ENCODE peak calls at places on chromosomes 12 and 14, in nine cellular contexts. W is CD4-positive, alpha-beta T cell; S is A673; Y is CD4-positive, CD25-positive, alpha-beta regulatory T cell; J is stimulated activated CD4-positive, alpha-beta T cell treated with anti-CD3 and anti-CD28 coated beads, Interleukin-2, amount 100 ng/mL, for 48 hours; G is ELR; C is iPS DF 6.9; L is left cardiac atrium; E is NB4. O is an unnamed sample.

GRCh38 chr12:110451263-110451662 is 1.1 kb upstream of the ARPC3 start:
- DNase-seq in W (no peak), S (no peak), Y (no peak), J (no peak), G (no peak), C (no peak), L (no peak), E (no peak), O (no peak)

GRCh38 chr12:22276313-22276712 is 58.2 kb downstream of the ST8SIA1 start:
- DNase-seq in W (no peak), S (no peak), Y (no peak), J (no peak), G (no peak), C (no peak), L (no peak), E (no peak), O (peak; percentile 31)

GRCh38 chr12:132162508-132163031 is 18.3 kb downstream of the NOC4L start:
- DNase-seq in W (no peak), S (no peak), Y (no peak), J (no peak), G (peak; percentile 62), C (no peak), L (peak; percentile 34), E (peak; percentile 85), O (no peak)

GRCh38 chr14:20848955-20849570 is 42.1 kb upstream of the RNASE3 start:
- DNase-seq in W (no peak), S (no peak), Y (no peak), J (no peak), G (no peak), C (no peak), L (no peak), E (no peak), O (no peak)

GRCh38 chr12:125340791-125341190 is 275.6 kb downstream of the AACS start:
- DNase-seq in W (no peak), S (peak; percentile 64), Y (no peak), J (no peak), G (peak; percentile 33), C (no peak), L (peak; percentile 28), E (peak; percentile 9), O (no peak)

GRCh38 chr12:123886931-123887582 is 85.6 kb downstream of the CCDC92 start:
- DNase-seq in W (no peak), S (no peak), Y (no peak), J (no peak), G (no peak), C (no peak), L (no peak), E (no peak), O (no peak)

GRCh38 chr14:38791862-38792261 is 311.2 kb downstream of the SEC23A start:
- DNase-seq in W (no peak), S (no peak), Y (no peak), J (no peak), G (no peak), C (peak; percentile 9), L (no peak), E (no peak), O (no peak)

GRCh38 chr12:20368653-20369163 is 371 bp downstream of the PDE3A start:
- DNase-seq in W (no peak), S (peak; percentile 58), Y (no peak), J (no peak), G (peak; percentile 18), C (no peak), L (peak; percentile 50), E (peak; percentile 72), O (peak; percentile 40)

GRCh38 chr12:15214851-15215601 is 6.2 kb downstream of the RERG start:
- DNase-seq in W (no peak), S (no peak), Y (no peak), J (no peak), G (no peak), C (no peak), L (no peak), E (no peak), O (no peak)

GRCh38 chr14:55233591-55233990 is 37.6 kb upstream of the FBXO34 start:
- DNase-seq in W (no peak), S (no peak), Y (no peak), J (no peak), G (no peak), C (no peak), L (no peak), E (no peak), O (no peak)

GRCh38 chr14:20934148-20934762 is 21.0 kb upstream of the RNASE2 start:
- DNase-seq in W (no peak), S (peak; percentile 73), Y (no peak), J (peak; percentile 47), G (peak; percentile 32), C (peak; percentile 48), L (peak; percentile 45), E (no peak), O (no peak)

GRCh38 chr14:90556666-90557450 is 160.0 kb downstream of the CALM1 start:
- DNase-seq in W (no peak), S (no peak), Y (no peak), J (no peak), G (no peak), C (no peak), L (peak; percentile 5), E (no peak), O (no peak)

GRCh38 chr12:100539209-100539608 is 34.3 kb upstream of the GAS2L3 start:
- DNase-seq in W (no peak), S (peak; percentile 64), Y (no peak), J (no peak), G (peak; percentile 52), C (peak; percentile 13), L (no peak), E (peak; percentile 52), O (no peak)

GRCh38 chr14:60195179-60195810 is 30.1 kb upstream of the DHRS7 start:
- DNase-seq in W (no peak), S (no peak), Y (peak; percentile 7), J (no peak), G (peak; percentile 5), C (no peak), L (no peak), E (peak; percentile 16), O (no peak)

O was measured in uterus.